ENCODE peak calls at places on chromosomes 11 and 22, in seven cellular contexts. K is stimulated activated CD8-positive, alpha-beta memory T cell treated with anti-CD3 and anti-CD28 coated beads, Interleukin-12 subunit alpha, Interleukin-12 subunit beta, amount 100 ng/mL, for 4 hours; E is CD4-positive, alpha-beta T cell; T is brain microvascular endothelial cell; P is mesendoderm; U is effector memory CD4-positive, alpha-beta T cell; Y is SHP77 treated with DMSO at 0.1 percent for 48 hours. N is an unnamed sample.

GRCh38 chr11:64861227-64861970 is 16.9 kb upstream of the CDC42BPG start:
- DNase-seq in K (no peak), E (no peak), T (no peak), P (no peak), U (no peak), Y (no peak), N (no peak)

GRCh38 chr11:57499413-57499982 is 16.0 kb downstream of the SLC43A1 start:
- DNase-seq in K (no peak), E (no peak), T (peak; percentile 84), P (peak; percentile 98), U (no peak), Y (no peak), N (peak; percentile 72)

GRCh38 chr11:79366218-79366617 is 74.6 kb downstream of the TENM4 start:
- DNase-seq in K (no peak), E (no peak), T (no peak), P (peak; percentile 29), U (no peak), Y (no peak), N (no peak)

GRCh38 chr22:42489000-42489399 is 30.6 kb downstream of the RRP7A start:
- DNase-seq in K (no peak), E (no peak), T (no peak), P (no peak), U (no peak), Y (no peak), N (no peak)

GRCh38 chr22:36461665-36462474 is 19.6 kb downstream of the TXN2 start:
- DNase-seq in K (no peak), E (no peak), T (peak; percentile 86), P (peak; percentile 99), U (no peak), Y (no peak), N (no peak)

GRCh38 chr11:41189711-41190477 is 269.6 kb downstream of the LRRC4C start:
- DNase-seq in K (no peak), E (no peak), T (no peak), P (no peak), U (no peak), Y (no peak), N (no peak)

GRCh38 chr11:59152312-59152967 is 9.8 kb downstream of the FAM111A start:
- DNase-seq in K (no peak), E (no peak), T (no peak), P (no peak), U (no peak), Y (no peak), N (no peak)

GRCh38 chr11:124934862-124935547 is 842 bp downstream of the HEPACAM start:
- DNase-seq in K (no peak), E (no peak), T (peak; percentile 76), P (no peak), U (no peak), Y (no peak), N (peak; percentile 65)

GRCh38 chr11:69240332-69241074 is 53.5 kb upstream of the MYEOV start:
- DNase-seq in K (no peak), E (no peak), T (no peak), P (peak; percentile 45), U (no peak), Y (no peak), N (no peak)

GRCh38 chr11:71246559-71246958 is 5.8 kb downstream of the SHANK2 start:
- DNase-seq in K (no peak), E (no peak), T (no peak), P (peak; percentile 91), U (no peak), Y (no peak), N (no peak)

GRCh38 chr11:9662273-9662672 is 1.6 kb upstream of the SWAP70 start:
- DNase-seq in K (no peak), E (no peak), T (no peak), P (no peak), U (no peak), Y (no peak), N (no peak)

GRCh38 chr11:90589735-90590134 is 366.9 kb upstream of the CHORDC1 start:
- DNase-seq in K (no peak), E (no peak), T (no peak), P (no peak), U (no peak), Y (no peak), N (no peak)

GRCh38 chr11:13339196-13340153 is 61.9 kb downstream of the BMAL1 start:
- DNase-seq in K (no peak), E (no peak), T (peak; percentile 91), P (no peak), U (peak; percentile 34), Y (no peak), N (peak; percentile 79)

GRCh38 chr11:44622190-44622650 is 56.8 kb downstream of the CD82 start:
- DNase-seq in K (no peak), E (no peak), T (no peak), P (no peak), U (no peak), Y (no peak), N (no peak)

GRCh38 chr22:36433318-36434231 is 45.8 kb upstream of the MYH9 start:
- DNase-seq in K (no peak), E (no peak), T (no peak), P (no peak), U (no peak), Y (peak; percentile 82), N (no peak)

GRCh38 chr11:114243461-114244372 is 52.5 kb upstream of the NNMT start:
- DNase-seq in K (no peak), E (no peak), T (no peak), P (no peak), U (no peak), Y (peak; percentile 63), N (no peak)

GRCh38 chr22:39941661-39942060 is 18.5 kb upstream of the TMA7B start:
- DNase-seq in K (no peak), E (no peak), T (no peak), P (no peak), U (no peak), Y (peak; percentile 64), N (no peak)

GRCh38 chr11:32511926-32512325 is 71.7 kb upstream of the EIF3M start:
- DNase-seq in K (no peak), E (no peak), T (no peak), P (no peak), U (no peak), Y (no peak), N (no peak)

GRCh38 chr11:62804310-62805043 is 763 bp downstream of the NXF1 start:
- DNase-seq in K (no peak), E (no peak), T (peak; percentile 29), P (peak; percentile 41), U (no peak), Y (no peak), N (no peak)

GRCh38 chr11:86726118-86726748 is 53.8 kb upstream of the ME3 start:
- DNase-seq in K (no peak), E (no peak), T (no peak), P (no peak), U (no peak), Y (no peak), N (no peak)

GRCh38 chr11:61510980-61511373 is 2.4 kb downstream of the LRRC10B start:
- DNase-seq in K (no peak), E (no peak), T (no peak), P (no peak), U (no peak), Y (no peak), N (no peak)

GRCh38 chr11:44199816-44200215 is 104.3 kb downstream of the EXT2 start:
- DNase-seq in K (no peak), E (no peak), T (no peak), P (no peak), U (no peak), Y (no peak), N (no peak)

GRCh38 chr11:122642472-122642922 is 13.0 kb upstream of the UBASH3B start:
- DNase-seq in K (no peak), E (no peak), T (peak; percentile 90), P (peak; percentile 38), U (no peak), Y (no peak), N (no peak)

GRCh38 chr11:2160736-2161259 is at the start of gene INS:
- DNase-seq in K (no peak), E (no peak), T (no peak), P (no peak), U (no peak), Y (no peak), N (no peak)

GRCh38 chr11:11769362-11769761 is 72.4 kb upstream of the USP47 start:
- DNase-seq in K (no peak), E (no peak), T (no peak), P (no peak), U (no peak), Y (no peak), N (no peak)

GRCh38 chr11:11320820-11321219 is 32.2 kb downstream of the CSNK2A3 start:
- DNase-seq in K (no peak), E (no peak), T (no peak), P (peak; percentile 73), U (no peak), Y (no peak), N (no peak)

GRCh38 chr11:704189-704798 is 1.7 kb upstream of the EPS8L2 start:
- DNase-seq in K (no peak), E (no peak), T (no peak), P (no peak), U (no peak), Y (no peak), N (no peak)

GRCh38 chr22:17381237-17381913 is 12.1 kb downstream of the CECR2 start:
- DNase-seq in K (no peak), E (no peak), T (no peak), P (peak; percentile 74), U (no peak), Y (no peak), N (no peak)

GRCh38 chr11:33912405-33913361 is 20.8 kb upstream of the LMO2 start:
- DNase-seq in K (no peak), E (no peak), T (peak; percentile 84), P (peak; percentile 51), U (no peak), Y (no peak), N (peak; percentile 51)

GRCh38 chr11:40295466-40295865 is 1164.0 kb downstream of the LRRC4C start:
- DNase-seq in K (no peak), E (no peak), T (no peak), P (no peak), U (no peak), Y (no peak), N (no peak)

GRCh38 chr22:40593460-40594273 is 42.9 kb downstream of the MRTFA start:
- DNase-seq in K (no peak), E (no peak), T (no peak), P (no peak), U (no peak), Y (no peak), N (no peak)

GRCh38 chr11:15471028-15471708 is 356.4 kb downstream of the INSC start:
- DNase-seq in K (no peak), E (no peak), T (no peak), P (no peak), U (no peak), Y (no peak), N (no peak)

GRCh38 chr22:23401111-23401909 is 178.8 kb downstream of the IGLL1 start:
- DNase-seq in K (no peak), E (no peak), T (peak; percentile 68), P (peak; percentile 64), U (no peak), Y (no peak), N (peak; percentile 10)

GRCh38 chr22:20805972-20806471 is 32.1 kb downstream of the SERPIND1 start:
- DNase-seq in K (no peak), E (no peak), T (peak; percentile 33), P (peak; percentile 74), U (no peak), Y (no peak), N (no peak)

GRCh38 chr22:20080776-20081654 is 974 bp downstream of the DGCR8 start:
- DNase-seq in K (no peak), E (no peak), T (peak; percentile 38), P (peak; percentile 82), U (no peak), Y (no peak), N (no peak)

GRCh38 chr11:11813288-11813962 is 28.3 kb upstream of the USP47 start:
- DNase-seq in K (no peak), E (no peak), T (peak; percentile 97), P (peak; percentile 5), U (no peak), Y (no peak), N (peak; percentile 76)

GRCh38 chr11:4891996-4892640 is 10.4 kb downstream of the OR51T1 start:
- DNase-seq in K (no peak), E (no peak), T (peak; percentile 76), P (peak; percentile 16), U (no peak), Y (no peak), N (peak; percentile 49)

GRCh38 chr22:26592368-26593015 is 2.6 kb upstream of the TPST2 start:
- DNase-seq in K (no peak), E (peak; percentile 26), T (no peak), P (no peak), U (peak; percentile 24), Y (no peak), N (no peak)